ENCODE peak calls at places on chromosome 16, in six cellular contexts. B is fibroblast of the aortic adventitia, P is RWPE1, T is neural crest cell, E is cardiac muscle cell, L is progenitor cell of endocrine pancreas. A is an unnamed sample.

GRCh38 chr16:19524356-19524865 is 669 bp downstream of the CCP110 start:
- DNase-seq in T (no peak), L (no peak), B (no peak), E (peak), P (peak), A (no peak)

GRCh38 chr16:5058476-5058875 is 7.3 kb downstream of the C16orf89 start:
- DNase-seq in E (peak), P (no peak), B (no peak), T (peak), L (no peak), A (no peak)

GRCh38 chr16:23367988-23368387 is 65.9 kb downstream of the SCNN1B start:
- DNase-seq in E (no peak), L (no peak), B (no peak), T (no peak), P (no peak), A (no peak)

GRCh38 chr16:20851601-20852000 is 45.3 kb downstream of the REXO5 start:
- DNase-seq in E (peak), T (no peak), B (peak), L (no peak), P (peak), A (no peak)

GRCh38 chr16:72083778-72084404 is 9.5 kb downstream of the TXNL4B start:
- DNase-seq in B (peak), L (no peak), P (no peak), T (no peak), E (no peak), A (no peak)

GRCh38 chr16:10827691-10828341 is 9.2 kb upstream of the TVP23A start:
- DNase-seq in P (peak), T (peak), L (no peak), E (no peak), B (peak), A (no peak)

GRCh38 chr16:19284207-19284606 is 1.3 kb upstream of the CLEC19A start:
- DNase-seq in P (peak), E (no peak), T (no peak), B (no peak), L (no peak), A (no peak)

GRCh38 chr16:14302031-14302398 is 230.9 kb downstream of the MRTFB start:
- DNase-seq in E (peak), P (peak), L (no peak), T (no peak), B (peak), A (peak)

GRCh38 chr16:29745126-29745852 is 501 bp downstream of the C16orf54 start:
- DNase-seq in L (no peak), B (no peak), E (no peak), P (no peak), T (no peak), A (no peak)

GRCh38 chr16:71473891-71474290 is 11.8 kb upstream of the ZNF23 start:
- DNase-seq in E (no peak), P (peak), T (no peak), L (no peak), B (no peak), A (no peak)

GRCh38 chr16:58497468-58497867 is 2.5 kb upstream of the NDRG4 start:
- DNase-seq in T (no peak), E (no peak), B (no peak), P (no peak), L (no peak), A (no peak)

GRCh38 chr16:68081796-68082567 is 3.2 kb upstream of the NFATC3 start:
- DNase-seq in L (no peak), B (no peak), T (no peak), P (no peak), E (no peak), A (no peak)

GRCh38 chr16:81035975-81036750 is 521 bp downstream of the ATMIN start:
- DNase-seq in B (peak), P (peak), T (peak), L (peak), E (peak), A (no peak)

GRCh38 chr16:49431591-49432290 is 58.1 kb downstream of the C16orf78 start:
- DNase-seq in B (no peak), T (no peak), L (no peak), E (no peak), P (no peak), A (no peak)

GRCh38 chr16:68884391-68884790 is 41.1 kb downstream of the TANGO6 start:
- DNase-seq in E (no peak), L (no peak), T (no peak), P (no peak), B (peak), A (no peak)

GRCh38 chr16:10847166-10847565 is 28.6 kb upstream of the TVP23A start:
- DNase-seq in B (no peak), L (no peak), P (no peak), E (no peak), T (no peak), A (no peak)

GRCh38 chr16:54282923-54283734 is 3.5 kb downstream of the IRX3 start:
- DNase-seq in E (peak), L (no peak), B (no peak), P (no peak), T (no peak), A (no peak)

GRCh38 chr16:67013823-67014640 is 14.9 kb upstream of the CBFB start:
- DNase-seq in T (peak), P (peak), E (peak), L (peak), B (peak), A (no peak)

GRCh38 chr16:75286996-75287395 is 35.6 kb upstream of the BCAR1 start:
- DNase-seq in B (no peak), P (no peak), E (no peak), T (no peak), L (no peak), A (no peak)

GRCh38 chr16:47258874-47259461 is 115.2 kb upstream of the NETO2 start:
- DNase-seq in T (no peak), P (peak), L (no peak), E (peak), B (peak), A (no peak)

DNA sequence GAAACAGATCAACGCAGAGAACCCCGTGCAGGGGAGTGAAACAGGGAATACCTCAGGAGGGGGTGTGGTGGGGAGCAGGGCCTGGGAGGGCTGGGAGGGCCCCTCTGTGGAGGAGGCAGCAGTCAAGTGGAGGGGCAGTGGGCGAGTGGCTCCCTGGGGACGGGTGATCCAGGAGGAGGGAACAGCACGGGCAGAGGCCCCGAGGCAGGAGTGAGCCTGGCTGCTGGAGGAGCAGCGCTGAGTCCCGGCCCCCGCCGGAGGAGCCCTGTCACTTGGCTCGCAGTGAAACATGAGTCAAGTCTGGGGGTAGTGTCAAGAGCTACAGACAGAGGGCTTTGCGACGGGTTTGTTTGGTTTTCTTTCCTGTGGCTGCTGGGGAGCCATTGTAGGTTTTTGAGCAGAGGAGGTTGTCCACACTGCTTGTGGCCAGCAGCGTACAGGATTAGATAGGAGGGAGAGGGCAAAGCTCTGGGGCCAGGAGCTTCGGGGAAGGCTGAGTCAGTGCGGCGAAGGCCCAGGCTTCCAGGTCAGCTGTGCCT is 115.7 kb upstream of the CIBAR2 start:
- DNase-seq in B (peak), L (no peak), T (no peak), P (no peak), E (peak), A (no peak)
- TF ChIP-seq CTCF in B (peak), L (no peak), T (peak), P (no peak), E (peak), A (no peak)

GRCh38 chr16:1338119-1338730 is 4.8 kb downstream of the BAIAP3 start:
- DNase-seq in P (no peak), B (no peak), T (peak), L (peak), E (peak), A (peak)
- TF ChIP-seq CTCF in P (peak), B (peak), T (peak), L (peak), E (peak), A (peak)

GRCh38 chr16:21953541-21953902 is 361 bp downstream of the UQCRC2 start:
- DNase-seq in T (no peak), E (no peak), L (no peak), B (no peak), P (no peak), A (no peak)

GRCh38 chr16:21952793-21953540 is at the start of gene UQCRC2:
- DNase-seq in P (peak), L (peak), E (peak), B (peak), T (peak), A (peak)

GRCh38 chr16:21952040-21952792 is 945 bp upstream of the UQCRC2 start:
- DNase-seq in L (peak), B (peak), T (peak), P (peak), E (peak), A (no peak)

GRCh38 chr16:21949713-21950260 is 3.4 kb upstream of the UQCRC2 start:
- DNase-seq in L (no peak), E (no peak), B (no peak), P (no peak), T (no peak), A (no peak)

GRCh38 chr16:21950782-21951521 is 2.2 kb upstream of the UQCRC2 start:
- DNase-seq in B (peak), P (peak), E (peak), L (no peak), T (no peak), A (no peak)
- TF ChIP-seq CTCF in B (peak), P (peak), E (peak), L (peak), T (peak), A (peak)

DNA sequence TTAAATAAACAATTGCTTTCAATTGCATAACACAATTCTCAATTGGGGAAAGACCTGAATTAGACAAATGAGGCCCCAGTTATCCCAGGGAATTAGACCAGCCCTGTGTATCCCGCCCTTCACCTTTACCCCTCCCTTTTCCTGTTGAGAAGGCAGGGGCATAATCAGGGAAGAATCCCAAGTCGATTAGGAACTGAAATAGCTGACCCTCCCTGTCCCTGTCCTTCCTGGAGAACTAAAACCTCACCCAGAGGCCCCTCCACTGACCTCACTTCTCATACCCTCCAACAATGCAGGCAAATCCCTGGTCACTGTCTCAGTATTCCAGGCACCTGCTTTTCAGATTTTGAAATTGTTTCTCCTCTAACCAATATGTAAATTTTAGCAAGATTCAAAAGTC is 165.4 kb upstream of the CDH11 start:
- DNase-seq in P (no peak), E (no peak), T (no peak), B (no peak), L (no peak), A (no peak)
- TF ChIP-seq CTCF in P (no peak), E (no peak), T (no peak), B (no peak), L (no peak), A (no peak)

A was measured in D721Med.